ENCODE peak calls at places on chromosomes 7 and 10, in nine cellular contexts. P, F, J, W, T, X, G, N and M are unnamed samples.

GRCh38 chr10:91036807-91037405 is 116.0 kb upstream of the ANKRD1 start:
- DNase-seq in P (no peak), F (peak), J (no peak), W (no peak), T (no peak), X (no peak), G (no peak), N (no peak), M (no peak)

GRCh38 chr7:140512317-140513000 is 33.2 kb upstream of the MKRN1 start:
- DNase-seq in P (peak), F (no peak), J (no peak), W (no peak), T (no peak), X (no peak), G (no peak), N (no peak), M (peak)

GRCh38 chr10:103493362-103493871 is at the start of gene NEURL1:
- DNase-seq in P (peak), F (no peak), J (no peak), W (no peak), T (peak), X (no peak), G (no peak), N (peak), M (peak)

GRCh38 chr10:86374664-86375063 is 8.1 kb upstream of the GRID1 start:
- DNase-seq in P (no peak), F (no peak), J (no peak), W (no peak), T (no peak), X (no peak), G (no peak), N (no peak), M (no peak)

GRCh38 chr7:98617051-98617959 is at the start of gene NPTX2:
- DNase-seq in P (peak), F (no peak), J (no peak), W (no peak), T (peak), X (no peak), G (no peak), N (peak), M (no peak)

GRCh38 chr10:3902054-3902808 is 117.2 kb upstream of the KLF6 start:
- DNase-seq in P (no peak), F (peak), J (no peak), W (no peak), T (no peak), X (no peak), G (no peak), N (peak), M (peak)

GRCh38 chr7:26853788-26854393 is 10.5 kb downstream of the SKAP2 start:
- DNase-seq in P (peak), F (peak), J (no peak), W (peak), T (no peak), X (no peak), G (no peak), N (peak), M (peak)

GRCh38 chr10:11444531-11445228 is 166.8 kb downstream of the USP6NL start:
- DNase-seq in P (peak), F (no peak), J (no peak), W (no peak), T (no peak), X (no peak), G (no peak), N (no peak), M (no peak)

GRCh38 chr10:34526186-34526585 is 288.9 kb downstream of the PARD3 start:
- DNase-seq in P (no peak), F (no peak), J (peak), W (peak), T (no peak), X (no peak), G (peak), N (no peak), M (no peak)

GRCh38 chr10:102814456-102814871 is 22.7 kb downstream of the CYP17A1 start:
- DNase-seq in P (peak), F (peak), J (no peak), W (no peak), T (no peak), X (no peak), G (peak), N (no peak), M (no peak)

GRCh38 chr7:105389090-105389650 is 449 bp upstream of the SRPK2 start:
- DNase-seq in P (peak), F (peak), J (peak), W (peak), T (no peak), X (no peak), G (peak), N (peak), M (peak)

GRCh38 chr10:4947635-4948596 is 15.3 kb upstream of the AKR1C1 start:
- DNase-seq in P (no peak), F (peak), J (peak), W (peak), T (no peak), X (peak), G (peak), N (no peak), M (peak)